ENCODE peak calls at places on chromosomes 1 and 21, in seven cellular contexts. One of them, this sample, is unnamed.

GRCh38 chr1:248905662-248905948 is 430 bp upstream of the PGBD2 start:
- DNase-seq in ovary: no peak
- DNase-seq in GM12892: no peak
- DNase-seq in breast epithelium: no peak
- DNase-seq in vagina: no peak
- DNase-seq in HCT116: no peak
- DNase-seq in uterus: no peak
- DNase-seq in this sample: no peak

GRCh38 chr21:44881586-44881939 is 8.1 kb upstream of the PTTG1IP start:
- DNase-seq in GM12892: no peak
- DNase-seq in breast epithelium: no peak
- DNase-seq in ovary: no peak
- DNase-seq in HCT116: no peak
- DNase-seq in vagina: no peak
- DNase-seq in uterus: no peak
- DNase-seq in this sample: no peak

GRCh38 chr1:48194801-48195200 is 27.7 kb upstream of the SLC5A9 start:
- DNase-seq in HCT116: no peak
- DNase-seq in ovary: no peak
- DNase-seq in GM12892: no peak
- DNase-seq in breast epithelium: no peak
- DNase-seq in vagina: no peak
- DNase-seq in uterus: no peak
- DNase-seq in this sample: no peak

GRCh38 chr1:89962742-89963075 is 32.2 kb upstream of the ZNF326 start:
- DNase-seq in uterus: no peak
- DNase-seq in GM12892: no peak
- DNase-seq in ovary: no peak
- DNase-seq in breast epithelium: no peak
- DNase-seq in HCT116: no peak
- DNase-seq in vagina: no peak
- DNase-seq in this sample: no peak

GRCh38 chr1:212219679-212220463 is 65.3 kb upstream of the PPP2R5A start:
- DNase-seq in HCT116: no peak
- DNase-seq in uterus: no peak
- DNase-seq in ovary: no peak
- DNase-seq in GM12892: no peak
- DNase-seq in breast epithelium: no peak
- DNase-seq in vagina: no peak
- DNase-seq in this sample: no peak

GRCh38 chr1:2346691-2347408 is 44.5 kb downstream of the MORN1 start:
- DNase-seq in HCT116: no peak
- DNase-seq in ovary: peak; percentile 7
- DNase-seq in GM12892: no peak
- DNase-seq in breast epithelium: peak; percentile 36
- DNase-seq in vagina: no peak
- DNase-seq in uterus: peak; percentile 11
- DNase-seq in this sample: no peak

GRCh38 chr1:207740224-207740623 is 11.6 kb upstream of the CD46 start:
- DNase-seq in GM12892: no peak
- DNase-seq in breast epithelium: no peak
- DNase-seq in ovary: no peak
- DNase-seq in HCT116: no peak
- DNase-seq in vagina: no peak
- DNase-seq in uterus: no peak
- DNase-seq in this sample: no peak

GRCh38 chr1:31570228-31570627 is 6.1 kb upstream of the TINAGL1 start:
- DNase-seq in ovary: no peak
- DNase-seq in uterus: no peak
- DNase-seq in breast epithelium: no peak
- DNase-seq in GM12892: no peak
- DNase-seq in vagina: peak; percentile 19
- DNase-seq in HCT116: no peak
- DNase-seq in this sample: no peak

DNA sequence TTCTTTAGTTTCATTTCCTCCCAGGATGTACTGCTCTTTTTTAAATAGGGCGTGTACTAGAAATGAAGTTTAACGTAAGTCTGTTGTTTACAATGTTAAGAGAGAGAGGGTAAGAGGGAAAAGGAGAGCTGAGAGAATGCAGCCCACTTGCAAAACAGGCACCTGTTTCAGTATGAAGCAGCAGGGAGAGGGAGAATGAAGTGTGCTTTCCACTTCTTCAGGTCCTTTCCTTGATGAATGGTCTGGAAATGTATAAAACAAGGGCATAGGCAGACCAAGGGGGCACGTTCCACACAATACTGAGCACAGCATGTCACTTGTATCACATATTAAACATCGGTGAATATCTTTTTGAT is 2.0 kb downstream of the KCNA3 start:
- DNase-seq in GM12892: peak; percentile 30
- DNase-seq in ovary: no peak
- DNase-seq in HCT116: no peak
- DNase-seq in uterus: no peak
- DNase-seq in breast epithelium: no peak
- DNase-seq in vagina: no peak
- DNase-seq in this sample: no peak
- TF ChIP-seq POLR2A in GM12892: no peak
- TF ChIP-seq POLR2A in ovary: no peak
- TF ChIP-seq POLR2A in HCT116: no peak
- TF ChIP-seq POLR2A in uterus: no peak
- TF ChIP-seq POLR2A in breast epithelium: no peak
- TF ChIP-seq POLR2A in vagina: no peak
- TF ChIP-seq POLR2A in this sample: no peak

GRCh38 chr1:8096105-8097011 is 70.2 kb upstream of the ERRFI1 start:
- DNase-seq in vagina: no peak
- DNase-seq in ovary: no peak
- DNase-seq in breast epithelium: no peak
- DNase-seq in HCT116: peak; percentile 84
- DNase-seq in GM12892: no peak
- DNase-seq in uterus: no peak
- DNase-seq in this sample: no peak
- TF ChIP-seq POLR2A in vagina: no peak
- TF ChIP-seq POLR2A in ovary: no peak
- TF ChIP-seq POLR2A in breast epithelium: no peak
- TF ChIP-seq POLR2A in HCT116: no peak
- TF ChIP-seq POLR2A in GM12892: no peak
- TF ChIP-seq POLR2A in uterus: no peak
- TF ChIP-seq POLR2A in this sample: no peak

GRCh38 chr1:169794530-169795416 is at the start of gene METTL18:
- DNase-seq in vagina: no peak
- DNase-seq in uterus: peak; percentile 92
- DNase-seq in ovary: peak; percentile 85
- DNase-seq in GM12892: peak; percentile 61
- DNase-seq in breast epithelium: peak; percentile 88
- DNase-seq in HCT116: peak; percentile 96
- DNase-seq in this sample: peak; percentile 82
- TF ChIP-seq POLR2A in vagina: no peak
- TF ChIP-seq POLR2A in uterus: peak; percentile 23
- TF ChIP-seq POLR2A in ovary: peak; percentile 41
- TF ChIP-seq POLR2A in GM12892: peak; percentile 85
- TF ChIP-seq POLR2A in breast epithelium: no peak
- TF ChIP-seq POLR2A in HCT116: no peak
- TF ChIP-seq POLR2A in this sample: no peak

GRCh38 chr1:6783956-6784559 is 1.2 kb upstream of the CAMTA1 start:
- DNase-seq in uterus: no peak
- DNase-seq in breast epithelium: no peak
- DNase-seq in GM12892: no peak
- DNase-seq in vagina: no peak
- DNase-seq in HCT116: no peak
- DNase-seq in ovary: no peak
- DNase-seq in this sample: no peak
- TF ChIP-seq POLR2A in uterus: no peak
- TF ChIP-seq POLR2A in breast epithelium: no peak
- TF ChIP-seq POLR2A in GM12892: peak; percentile 66
- TF ChIP-seq POLR2A in vagina: no peak
- TF ChIP-seq POLR2A in HCT116: no peak
- TF ChIP-seq POLR2A in ovary: no peak
- TF ChIP-seq POLR2A in this sample: peak; percentile 23

DNA sequence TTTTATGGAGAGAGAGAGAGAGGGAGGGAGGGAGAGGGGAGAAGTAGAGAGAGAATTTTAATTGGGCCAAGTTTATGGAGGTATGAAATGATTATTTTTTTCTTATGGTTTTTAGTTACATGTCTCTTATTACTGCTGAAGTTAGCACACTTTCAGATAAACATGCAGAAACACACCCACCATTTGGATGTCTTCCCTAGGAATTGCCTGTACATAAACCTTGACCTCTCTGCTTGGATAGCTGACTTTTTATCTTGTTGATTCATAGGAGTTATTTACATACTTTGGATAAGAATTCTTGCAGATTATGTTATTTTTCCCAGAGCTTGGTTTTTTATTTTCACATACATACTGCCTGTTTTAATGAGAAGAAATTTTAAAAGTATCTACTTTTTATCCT is 310.2 kb upstream of the ADAMTS5 start:
- DNase-seq in uterus: no peak
- DNase-seq in breast epithelium: no peak
- DNase-seq in GM12892: no peak
- DNase-seq in vagina: no peak
- DNase-seq in ovary: no peak
- DNase-seq in HCT116: no peak
- DNase-seq in this sample: no peak
- TF ChIP-seq POLR2A in uterus: no peak
- TF ChIP-seq POLR2A in breast epithelium: no peak
- TF ChIP-seq POLR2A in GM12892: no peak
- TF ChIP-seq POLR2A in vagina: no peak
- TF ChIP-seq POLR2A in ovary: no peak
- TF ChIP-seq POLR2A in HCT116: no peak
- TF ChIP-seq POLR2A in this sample: no peak

DNA sequence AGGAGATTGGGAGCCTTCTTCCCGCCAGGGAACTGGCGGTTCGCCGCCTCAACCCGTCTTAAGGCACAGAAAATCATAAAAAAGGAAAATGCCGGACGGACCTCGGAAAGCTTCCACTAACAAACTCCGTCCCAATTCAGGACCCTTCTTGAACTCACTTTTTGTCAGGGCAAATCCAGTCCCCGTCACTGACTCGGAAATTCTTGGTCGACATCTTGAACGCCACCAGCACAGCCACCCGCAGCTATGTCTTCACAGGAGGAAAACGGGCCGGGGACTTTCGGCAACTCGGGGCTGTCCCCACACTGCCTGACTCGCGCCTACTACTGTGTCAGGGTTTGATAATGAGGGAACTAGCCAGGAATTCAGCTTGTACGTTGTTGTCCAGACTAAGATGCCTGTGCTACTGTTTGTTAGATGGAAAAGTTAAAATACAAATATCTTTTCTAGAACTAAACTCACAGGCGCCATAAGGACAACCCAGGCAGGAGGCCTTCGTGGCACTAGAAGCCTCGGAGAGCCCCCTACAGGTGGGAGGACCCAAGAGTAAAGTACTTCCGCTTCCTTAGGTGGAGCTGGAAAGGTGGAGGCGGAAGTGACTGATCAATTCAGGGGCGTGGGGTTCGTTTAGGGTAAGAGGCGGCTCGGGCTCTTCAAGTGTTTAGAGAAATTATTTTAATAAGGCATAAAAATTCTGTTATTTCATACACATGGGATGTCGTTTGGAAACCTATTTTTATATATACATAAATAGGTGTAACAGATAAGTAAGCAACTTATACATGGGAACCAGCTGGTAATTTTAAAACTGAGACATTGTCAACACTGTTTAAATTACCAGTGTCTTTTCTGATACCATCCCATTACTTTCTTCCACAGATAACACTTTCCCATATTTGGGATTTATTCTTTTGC is at the start of gene ZRANB2:
- DNase-seq in GM12892: peak; percentile 33
- DNase-seq in uterus: peak; percentile 88
- DNase-seq in vagina: no peak
- DNase-seq in ovary: peak; percentile 88
- DNase-seq in HCT116: peak; percentile 96
- DNase-seq in breast epithelium: peak; percentile 82
- DNase-seq in this sample: peak; percentile 67
- TF ChIP-seq POLR2A in GM12892: peak; percentile 95
- TF ChIP-seq POLR2A in uterus: peak; percentile 52
- TF ChIP-seq POLR2A in vagina: no peak
- TF ChIP-seq POLR2A in ovary: peak; percentile 55
- TF ChIP-seq POLR2A in HCT116: peak; percentile 55
- TF ChIP-seq POLR2A in breast epithelium: peak; percentile 64
- TF ChIP-seq POLR2A in this sample: peak; percentile 66

GRCh38 chr1:52848423-52848822 is 5.9 kb downstream of the ZYG11A start:
- DNase-seq in uterus: no peak
- DNase-seq in GM12892: no peak
- DNase-seq in ovary: no peak
- DNase-seq in HCT116: no peak
- DNase-seq in vagina: no peak
- DNase-seq in breast epithelium: no peak
- DNase-seq in this sample: no peak

DNA sequence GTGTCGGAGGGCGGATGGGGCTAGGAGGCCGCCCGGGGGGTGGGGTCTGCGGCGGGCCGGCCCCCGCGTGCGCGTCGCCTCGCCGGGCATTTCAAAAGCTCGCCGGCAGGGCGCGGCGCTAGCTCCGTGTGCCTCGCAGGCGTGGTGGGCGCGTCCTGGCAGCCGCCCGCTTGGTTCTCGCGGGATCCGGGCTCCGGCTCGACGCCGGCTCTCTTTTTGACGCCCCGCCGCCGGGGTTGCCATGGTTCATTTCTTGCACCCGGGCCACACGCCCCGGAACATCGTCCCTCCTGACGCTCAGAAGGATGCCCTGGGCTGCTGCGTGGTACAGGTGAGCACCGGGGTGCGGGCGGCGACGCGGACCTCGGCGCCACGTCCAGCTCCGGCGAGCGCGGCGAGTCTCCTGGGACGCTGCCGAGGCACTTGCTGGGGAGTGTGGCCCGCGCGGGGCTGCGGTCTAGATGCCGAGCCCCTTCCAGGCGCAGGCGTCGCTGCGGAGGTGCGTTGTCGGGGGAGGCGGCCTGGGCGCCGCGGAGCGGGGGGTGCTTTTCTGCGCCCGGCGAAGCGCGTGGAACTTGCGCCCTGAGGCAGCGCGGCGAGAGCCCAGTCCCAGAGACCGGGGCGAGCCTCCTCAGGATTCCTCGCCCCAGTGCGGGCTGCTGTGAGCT is at the start of gene ZYG11A:
- DNase-seq in vagina: no peak
- DNase-seq in breast epithelium: peak; percentile 62
- DNase-seq in HCT116: no peak
- DNase-seq in ovary: peak; percentile 26
- DNase-seq in GM12892: peak; percentile 82
- DNase-seq in uterus: peak; percentile 29
- DNase-seq in this sample: peak; percentile 84
- TF ChIP-seq POLR2A in vagina: no peak
- TF ChIP-seq POLR2A in breast epithelium: no peak
- TF ChIP-seq POLR2A in HCT116: no peak
- TF ChIP-seq POLR2A in ovary: no peak
- TF ChIP-seq POLR2A in GM12892: peak; percentile 77
- TF ChIP-seq POLR2A in uterus: no peak
- TF ChIP-seq POLR2A in this sample: peak; percentile 37